ENCODE peak calls at places on chromosome 21, in five cellular contexts. D, S, X, Q and P are unnamed samples.

GRCh38 chr21:37793660-37794059 is 122.6 kb downstream of the KCNJ6 start:
- DNase-seq in X (no peak), Q (no peak), S (no peak), D (no peak), P (no peak)

GRCh38 chr21:46546799-46547198 is 58.1 kb downstream of the S100B start:
- DNase-seq in Q (no peak), D (no peak), X (no peak), S (no peak), P (no peak)

GRCh38 chr21:34035619-34036354 is 37.6 kb upstream of the MRPS6 start:
- DNase-seq in D (no peak), Q (no peak), X (no peak), S (no peak), P (no peak)

GRCh38 chr21:36477559-36477958 is 2.4 kb downstream of the CLDN14 start:
- DNase-seq in Q (no peak), D (no peak), X (no peak), S (no peak), P (no peak)

GRCh38 chr21:16028163-16028562 is 298.4 kb downstream of the USP25 start:
- DNase-seq in X (no peak), S (no peak), Q (no peak), D (no peak), P (no peak)

GRCh38 chr21:26591543-26591942 is 18.5 kb upstream of the CYYR1 start:
- DNase-seq in S (no peak), Q (no peak), X (no peak), D (no peak), P (no peak)

GRCh38 chr21:34737115-34737514 is 68.3 kb downstream of the CLIC6 start:
- DNase-seq in S (no peak), Q (no peak), D (peak), X (no peak), P (no peak)

GRCh38 chr21:37467082-37467481 is 100.5 kb downstream of the DYRK1A start:
- DNase-seq in Q (no peak), X (no peak), D (no peak), S (no peak), P (no peak)

GRCh38 chr21:25283720-25284119 is 323.6 kb downstream of the MRPL39 start:
- DNase-seq in D (peak), Q (peak), S (no peak), X (peak), P (no peak)